ENCODE peak calls at places on chromosomes 4 and X, in nine cellular contexts. P is SJCRH30; M is GM13976; V is astrocyte of the spinal cord; L is T follicular helper cell; C is activated CD4-positive, CD25-positive, alpha-beta regulatory T cell; Q is NCI-H1048; J is cardiac muscle cell; I is T-helper 2 cell. X is an unnamed sample.

GRCh38 chrX:5380426-5380825 is 848.2 kb downstream of the NLGN4X start:
- DNase-seq in P (no peak), M (no peak), V (no peak), L (no peak), C (no peak), Q (no peak), J (no peak), I (no peak), X (no peak)

GRCh38 chrX:152926923-152927322 is 29.1 kb downstream of the ZNF185 start:
- DNase-seq in P (no peak), M (no peak), V (no peak), L (no peak), C (no peak), Q (no peak), J (no peak), I (no peak), X (no peak)

GRCh38 chr4:175562111-175562510 is 250.0 kb downstream of the GPM6A start:
- DNase-seq in P (no peak), M (no peak), V (no peak), L (no peak), C (no peak), Q (no peak), J (no peak), I (no peak), X (no peak)

GRCh38 chr4:73741140-73741749 is 876 bp downstream of the CXCL8 start:
- DNase-seq in P (peak; percentile 22), M (no peak), V (no peak), L (no peak), C (no peak), Q (no peak), J (no peak), I (no peak), X (no peak)

GRCh38 chr4:151862766-151863165 is 102.0 kb upstream of the GATB start:
- DNase-seq in P (no peak), M (no peak), V (no peak), L (no peak), C (no peak), Q (no peak), J (no peak), I (no peak), X (no peak)

GRCh38 chrX:45070116-45071007 is 130.3 kb downstream of the DIPK2B start:
- DNase-seq in P (peak; percentile 40), M (no peak), V (peak; percentile 69), L (no peak), C (no peak), Q (peak; percentile 36), J (peak; percentile 69), I (no peak), X (peak; percentile 9)

GRCh38 chr4:101885574-101885973 is 95.0 kb downstream of the BANK1 start:
- DNase-seq in P (no peak), M (no peak), V (no peak), L (no peak), C (no peak), Q (no peak), J (peak; percentile 6), I (no peak), X (no peak)

GRCh38 chrX:105460366-105460765 is 239.9 kb upstream of the TEX13A start:
- DNase-seq in P (peak; percentile 0), M (no peak), V (peak; percentile 68), L (no peak), C (no peak), Q (no peak), J (peak; percentile 78), I (no peak), X (no peak)

GRCh38 chrX:14029039-14029424 is 660 bp downstream of the GEMIN8 start:
- DNase-seq in P (peak; percentile 41), M (no peak), V (no peak), L (no peak), C (no peak), Q (no peak), J (no peak), I (no peak), X (no peak)

GRCh38 chrX:40936827-40937226 is 148.4 kb upstream of the USP9X start:
- DNase-seq in P (no peak), M (no peak), V (no peak), L (no peak), C (no peak), Q (no peak), J (no peak), I (no peak), X (no peak)

GRCh38 chrX:53262918-53263394 is 18.4 kb downstream of the IQSEC2 start:
- DNase-seq in P (no peak), M (no peak), V (peak; percentile 56), L (no peak), C (no peak), Q (no peak), J (peak; percentile 63), I (no peak), X (no peak)

GRCh38 chrX:110881971-110882370 is 86.4 kb upstream of the CHRDL1 start:
- DNase-seq in P (no peak), M (no peak), V (no peak), L (no peak), C (no peak), Q (no peak), J (no peak), I (no peak), X (no peak)

GRCh38 chr4:100838286-100838685 is 320.5 kb upstream of the EMCN start:
- DNase-seq in P (peak; percentile 42), M (no peak), V (no peak), L (no peak), C (no peak), Q (no peak), J (no peak), I (no peak), X (no peak)

GRCh38 chr4:8512510-8512909 is 67.7 kb upstream of the GPR78 start:
- DNase-seq in P (no peak), M (no peak), V (no peak), L (no peak), C (no peak), Q (no peak), J (no peak), I (no peak), X (no peak)

X was measured in memory B cell.